ENCODE peak calls at places on chromosomes 3 and 15, in five cellular contexts. I is RWPE1, K is progenitor cell of endocrine pancreas, U is WERI-Rb-1, M is neural crest cell. V is an unnamed sample.

GRCh38 chr3:169323580-169324453 is 339.7 kb downstream of the MECOM start:
- DNase-seq in U (no peak), K (no peak), I (no peak), M (no peak), V (no peak)

GRCh38 chr3:23044463-23044862 is 158.7 kb upstream of the UBE2E2 start:
- DNase-seq in I (no peak), M (no peak), K (no peak), U (no peak), V (no peak)

GRCh38 chr3:152155654-152156053 is 113.1 kb upstream of the MBNL1 start:
- DNase-seq in I (no peak), M (no peak), U (no peak), K (no peak), V (no peak)

GRCh38 chr3:100389025-100389424 is 11.9 kb downstream of the TOMM70 start:
- DNase-seq in U (no peak), I (no peak), K (no peak), M (no peak), V (no peak)

GRCh38 chr3:129553171-129553570 is 10.2 kb downstream of the H1-8 start:
- DNase-seq in I (no peak), K (no peak), M (no peak), U (no peak), V (no peak)

GRCh38 chr15:66085128-66085527 is 168.4 kb downstream of the MEGF11 start:
- DNase-seq in K (no peak), M (peak; percentile 37), I (no peak), U (peak; percentile 45), V (no peak)

GRCh38 chr3:108136888-108137814 is 46.3 kb upstream of the CD47 start:
- DNase-seq in I (no peak), K (no peak), U (no peak), M (no peak), V (no peak)

GRCh38 chr3:197963019-197963637 is 3.1 kb downstream of the LMLN start:
- DNase-seq in K (no peak), M (no peak), U (no peak), I (no peak), V (no peak)

GRCh38 chr3:62007036-62007435 is 366.3 kb downstream of the FEZF2 start:
- DNase-seq in K (no peak), I (no peak), M (no peak), U (no peak), V (no peak)

GRCh38 chr15:78828930-78829329 is 17.7 kb upstream of the ADAMTS7 start:
- DNase-seq in U (no peak), K (no peak), M (no peak), I (no peak), V (no peak)

GRCh38 chr3:36494461-36495109 is 114.3 kb downstream of the STAC start:
- DNase-seq in U (no peak), I (peak; percentile 3), M (no peak), K (no peak), V (no peak)

GRCh38 chr3:68436619-68437411 is 495.5 kb downstream of the TAFA4 start:
- DNase-seq in I (no peak), K (no peak), U (no peak), M (no peak), V (no peak)

GRCh38 chr3:123285066-123285465 is 83.3 kb downstream of the SEC22A start:
- DNase-seq in M (no peak), U (no peak), K (no peak), I (no peak), V (no peak)

GRCh38 chr3:129404610-129405009 is 23.8 kb downstream of the EFCAB12 start:
- DNase-seq in M (no peak), K (no peak), I (no peak), U (no peak), V (no peak)

GRCh38 chr3:175073209-175073905 is 214.2 kb downstream of the NAALADL2 start:
- DNase-seq in K (no peak), I (no peak), U (no peak), M (no peak), V (no peak)

GRCh38 chr3:175046666-175047065 is 187.5 kb downstream of the NAALADL2 start:
- DNase-seq in K (no peak), U (no peak), I (no peak), M (no peak), V (no peak)

GRCh38 chr3:195319060-195319459 is 48.1 kb upstream of the XXYLT1 start:
- DNase-seq in I (no peak), U (no peak), K (no peak), M (no peak), V (no peak)

GRCh38 chr3:155398046-155398445 is 104.6 kb upstream of the STRIT1 start:
- DNase-seq in I (no peak), U (no peak), M (no peak), K (no peak), V (no peak)

GRCh38 chr3:177633671-177634207 is 436.5 kb upstream of the TBL1XR1 start:
- DNase-seq in M (no peak), I (no peak), K (no peak), U (no peak), V (no peak)

GRCh38 chr3:76308541-76308940 is 523.2 kb upstream of the ZNF717 start:
- DNase-seq in I (no peak), K (no peak), M (no peak), U (no peak), V (no peak)

GRCh38 chr15:70484993-70485392 is 278.4 kb downstream of the UACA start:
- DNase-seq in K (no peak), U (no peak), I (no peak), M (no peak), V (no peak)

GRCh38 chr3:102299125-102299877 is 135.5 kb upstream of the ZPLD1 start:
- DNase-seq in I (peak; percentile 70), U (no peak), M (no peak), K (no peak), V (no peak)

GRCh38 chr3:64224826-64225606 is at the start of gene PRICKLE2:
- DNase-seq in I (no peak), M (peak; percentile 58), K (peak; percentile 38), U (peak; percentile 87), V (peak; percentile 74)

GRCh38 chr15:72398648-72399047 is 543 bp downstream of the TMEM202 start:
- DNase-seq in M (no peak), I (no peak), U (no peak), K (no peak), V (no peak)

GRCh38 chr3:50156991-50157493 is 1.9 kb downstream of the SEMA3F start:
- DNase-seq in M (no peak), K (no peak), U (peak; percentile 57), I (peak; percentile 46), V (peak; percentile 65)

GRCh38 chr3:107676469-107677309 is 153.9 kb downstream of the BBX start:
- DNase-seq in M (no peak), K (no peak), I (peak; percentile 20), U (no peak), V (no peak)

GRCh38 chr3:60935709-60936108 is 315.5 kb downstream of the FHIT start:
- DNase-seq in I (peak; percentile 60), M (no peak), K (no peak), U (no peak), V (no peak)

GRCh38 chr3:195150194-195151118 is 120.5 kb downstream of the XXYLT1 start:
- DNase-seq in U (no peak), K (no peak), M (peak; percentile 3), I (no peak), V (no peak)

GRCh38 chr3:55558316-55558715 is 71.2 kb upstream of the WNT5A start:
- DNase-seq in K (no peak), U (no peak), I (no peak), M (no peak), V (no peak)

GRCh38 chr15:99958426-99959097 is 225.3 kb upstream of the LYSMD4 start:
- DNase-seq in M (no peak), U (no peak), K (no peak), I (no peak), V (no peak)

GRCh38 chr15:31472636-31473383 is 146.2 kb downstream of the KLF13 start:
- DNase-seq in U (no peak), K (no peak), I (no peak), M (no peak), V (no peak)

GRCh38 chr3:115324056-115324455 is 177.0 kb upstream of the ZBTB20 start:
- DNase-seq in I (no peak), U (no peak), K (no peak), M (no peak), V (no peak)

GRCh38 chr3:152159328-152159727 is 109.4 kb upstream of the MBNL1 start:
- DNase-seq in K (no peak), M (no peak), I (peak; percentile 12), U (no peak), V (no peak)

GRCh38 chr15:101201411-101202174 is 50.3 kb downstream of the CHSY1 start:
- DNase-seq in K (no peak), U (no peak), M (peak; percentile 39), I (peak; percentile 92), V (peak; percentile 70)
- TF ChIP-seq CTCF in K (no peak), U (no peak), M (no peak), I (no peak), V (no peak)

GRCh38 chr3:120418866-120419490 is 31.8 kb downstream of the FSTL1 start:
- DNase-seq in K (no peak), I (peak; percentile 70), U (peak; percentile 81), M (no peak), V (peak; percentile 42)
- TF ChIP-seq CTCF in K (peak; percentile 44), I (peak; percentile 57), U (peak; percentile 95), M (no peak), V (no peak)

DNA sequence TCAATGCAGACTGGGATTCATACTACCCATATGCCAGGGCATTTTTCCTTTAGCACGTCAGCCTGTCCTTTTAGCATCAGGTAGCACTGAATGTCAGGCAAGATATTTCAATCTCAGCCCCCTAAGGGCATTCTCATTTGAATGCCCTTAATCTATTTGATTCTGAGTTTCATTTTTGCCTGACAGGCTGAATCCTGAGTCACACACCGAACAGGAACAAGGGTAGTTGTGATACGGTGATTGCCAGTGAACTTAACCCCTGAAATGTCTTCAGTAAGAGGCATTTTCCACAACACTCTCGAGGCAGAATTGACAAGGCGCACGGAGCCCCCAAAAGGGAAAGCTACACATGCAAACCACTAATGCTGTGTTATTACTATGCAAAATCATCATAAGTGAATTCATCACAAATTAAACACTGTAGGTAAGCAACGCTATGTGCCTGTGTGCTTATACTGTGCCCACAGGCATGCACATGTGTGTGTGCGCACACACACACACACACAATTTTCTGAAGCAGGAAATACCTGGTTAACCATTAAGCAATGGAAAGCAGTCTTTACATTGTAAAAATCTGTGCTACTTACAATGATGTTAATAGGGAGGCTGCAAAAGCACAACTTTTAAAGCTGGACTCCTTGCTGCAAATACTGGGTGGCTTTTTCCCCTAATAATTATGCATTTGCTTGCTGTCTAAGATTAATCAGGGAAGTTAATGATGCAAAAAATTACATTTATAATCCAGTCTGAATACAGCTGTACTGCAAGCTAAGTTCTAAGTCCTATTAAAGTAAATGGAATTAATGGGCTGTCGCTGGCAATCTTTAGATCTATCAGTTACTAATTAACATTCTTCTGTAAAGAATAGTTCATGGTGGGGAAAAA is 130.3 kb downstream of the ZNF385D start:
- DNase-seq in U (no peak), I (no peak), M (no peak), K (no peak), V (no peak)
- TF ChIP-seq CTCF in U (no peak), I (no peak), M (no peak), K (no peak), V (no peak)

GRCh38 chr15:58227706-58228543 is 89.7 kb downstream of the AQP9 start:
- DNase-seq in U (peak; percentile 75), M (peak; percentile 75), K (peak; percentile 38), I (peak; percentile 70), V (peak; percentile 81)
- TF ChIP-seq CTCF in U (peak; percentile 63), M (peak; percentile 98), K (peak; percentile 88), I (peak; percentile 96), V (peak; percentile 86)